ENCODE peak calls at places on chromosomes 11 and 22, in seven cellular contexts. J, M, W, P, N, R and H are unnamed samples.

GRCh38 chr11:12161137-12161536 is 50.7 kb downstream of the MICAL2 start:
- DNase-seq in J (no peak), M (no peak), W (no peak), P (no peak), N (no peak), R (no peak), H (no peak)

GRCh38 chr11:69335461-69336386 is 41.8 kb downstream of the MYEOV start:
- DNase-seq in J (peak; percentile 22), M (no peak), W (no peak), P (no peak), N (peak; percentile 16), R (no peak), H (no peak)

GRCh38 chr11:128574576-128575011 is 12.8 kb downstream of the ETS1 start:
- DNase-seq in J (no peak), M (no peak), W (no peak), P (no peak), N (no peak), R (no peak), H (no peak)

GRCh38 chr11:48088682-48089050 is 108.3 kb downstream of the PTPRJ start:
- DNase-seq in J (no peak), M (no peak), W (peak; percentile 74), P (no peak), N (no peak), R (no peak), H (no peak)

GRCh38 chr22:23533328-23533762 is 46.7 kb downstream of the IGLL1 start:
- DNase-seq in J (peak; percentile 67), M (peak; percentile 63), W (no peak), P (no peak), N (no peak), R (no peak), H (no peak)

GRCh38 chr11:58919980-58920379 is 19.3 kb upstream of the GLYATL1 start:
- DNase-seq in J (no peak), M (no peak), W (no peak), P (no peak), N (no peak), R (peak; percentile 21), H (no peak)

GRCh38 chr11:44268807-44269080 is 41.2 kb downstream of the ALX4 start:
- DNase-seq in J (no peak), M (no peak), W (no peak), P (no peak), N (no peak), R (no peak), H (no peak)

GRCh38 chr22:45096256-45096907 is 67.3 kb upstream of the NUP50 start:
- DNase-seq in J (no peak), M (no peak), W (peak; percentile 62), P (peak; percentile 47), N (peak; percentile 58), R (peak; percentile 61), H (peak; percentile 55)

DNA sequence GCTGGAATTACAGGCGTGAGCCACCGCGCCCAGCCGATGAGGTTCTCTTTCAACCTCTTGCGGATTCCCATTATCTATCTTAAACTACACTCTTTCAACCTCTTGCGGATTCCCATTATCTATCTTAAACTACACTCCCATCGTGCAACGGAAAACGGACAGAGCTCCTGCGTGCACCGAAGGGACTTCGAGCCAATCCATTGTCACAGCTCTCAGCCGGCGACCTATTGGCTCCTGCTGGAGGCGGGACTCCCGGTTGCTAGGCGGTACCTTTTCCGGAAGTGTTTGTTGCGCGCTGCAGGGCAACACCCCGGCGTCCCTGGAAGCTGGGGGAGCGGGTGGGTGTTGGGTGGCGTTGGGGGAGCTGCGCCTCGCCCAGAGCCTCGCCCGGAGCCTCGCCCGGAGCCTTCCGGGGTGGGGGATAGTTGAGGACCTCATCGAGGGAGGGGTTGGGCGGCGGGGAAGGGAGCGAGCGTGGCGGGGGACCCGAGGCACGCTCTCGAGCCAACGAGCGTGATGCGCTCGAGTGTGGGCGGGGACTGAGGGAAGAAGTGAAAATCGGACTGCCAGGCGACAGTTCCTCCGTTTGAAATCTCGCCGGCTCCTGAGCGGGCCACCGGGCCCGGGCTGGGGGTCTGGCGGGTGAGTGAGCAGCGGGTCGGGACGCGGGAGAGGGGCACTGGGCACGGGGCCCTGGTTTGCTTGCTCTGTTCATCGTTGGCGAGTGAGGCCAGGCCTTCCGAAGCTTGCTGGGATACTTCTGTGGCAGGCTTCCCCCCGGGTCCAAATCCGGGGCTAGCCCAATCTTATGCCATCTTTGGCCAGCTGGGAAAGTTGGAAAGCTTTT is at the start of gene CEP164:
- DNase-seq in J (peak; percentile 94), M (peak; percentile 98), W (peak; percentile 96), P (peak; percentile 91), N (peak; percentile 95), R (peak; percentile 97), H (peak; percentile 95)
- TF ChIP-seq POLR2A in J (peak; percentile 47), M (no peak), W (peak; percentile 44), P (no peak), N (no peak), R (peak; percentile 63), H (peak; percentile 94)

DNA sequence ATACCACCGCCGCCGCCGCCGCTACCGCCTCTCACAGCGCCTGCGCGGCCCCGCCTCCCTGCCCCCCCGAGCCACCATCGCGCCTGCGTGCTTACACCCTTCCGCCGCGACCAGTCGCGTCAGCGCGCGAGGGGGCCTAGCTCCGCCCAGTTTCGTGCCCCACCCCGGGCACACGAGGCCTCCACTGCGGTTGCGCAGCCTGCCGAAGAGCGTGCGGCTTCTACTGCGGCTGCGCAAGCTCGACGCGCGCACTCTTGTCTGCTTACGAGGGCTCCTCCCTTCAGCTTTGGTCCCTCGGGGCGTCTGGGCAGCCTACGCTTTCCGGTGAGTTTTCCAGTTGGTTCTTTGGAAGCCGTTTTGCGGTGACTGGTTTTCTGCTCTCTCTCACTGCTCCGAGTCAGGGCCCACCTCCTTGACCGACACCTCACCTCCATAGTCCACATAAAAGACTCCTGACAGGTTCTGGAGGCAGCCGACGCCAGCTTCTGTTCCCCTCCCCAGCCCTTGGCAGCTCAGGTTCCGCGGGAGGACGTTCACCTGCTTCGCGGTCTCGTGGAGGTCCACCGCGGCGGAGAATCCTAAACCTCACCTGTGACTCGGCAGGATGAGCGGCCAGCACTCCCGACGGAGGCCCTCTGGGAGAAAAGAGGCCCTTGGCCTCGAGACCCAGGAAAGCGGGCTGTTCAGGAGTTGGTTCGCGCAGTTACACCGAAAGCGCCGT is at the start of gene PITPNB:
- DNase-seq in J (peak; percentile 96), M (peak; percentile 97), W (peak; percentile 94), P (peak; percentile 88), N (peak; percentile 98), R (peak; percentile 99), H (peak; percentile 91)
- TF ChIP-seq POLR2AphosphoS5 in J (peak; percentile 65), M (no peak), W (peak; percentile 100), P (peak; percentile 84), N (peak; percentile 96), R (peak; percentile 97), H (peak; percentile 34)

DNA sequence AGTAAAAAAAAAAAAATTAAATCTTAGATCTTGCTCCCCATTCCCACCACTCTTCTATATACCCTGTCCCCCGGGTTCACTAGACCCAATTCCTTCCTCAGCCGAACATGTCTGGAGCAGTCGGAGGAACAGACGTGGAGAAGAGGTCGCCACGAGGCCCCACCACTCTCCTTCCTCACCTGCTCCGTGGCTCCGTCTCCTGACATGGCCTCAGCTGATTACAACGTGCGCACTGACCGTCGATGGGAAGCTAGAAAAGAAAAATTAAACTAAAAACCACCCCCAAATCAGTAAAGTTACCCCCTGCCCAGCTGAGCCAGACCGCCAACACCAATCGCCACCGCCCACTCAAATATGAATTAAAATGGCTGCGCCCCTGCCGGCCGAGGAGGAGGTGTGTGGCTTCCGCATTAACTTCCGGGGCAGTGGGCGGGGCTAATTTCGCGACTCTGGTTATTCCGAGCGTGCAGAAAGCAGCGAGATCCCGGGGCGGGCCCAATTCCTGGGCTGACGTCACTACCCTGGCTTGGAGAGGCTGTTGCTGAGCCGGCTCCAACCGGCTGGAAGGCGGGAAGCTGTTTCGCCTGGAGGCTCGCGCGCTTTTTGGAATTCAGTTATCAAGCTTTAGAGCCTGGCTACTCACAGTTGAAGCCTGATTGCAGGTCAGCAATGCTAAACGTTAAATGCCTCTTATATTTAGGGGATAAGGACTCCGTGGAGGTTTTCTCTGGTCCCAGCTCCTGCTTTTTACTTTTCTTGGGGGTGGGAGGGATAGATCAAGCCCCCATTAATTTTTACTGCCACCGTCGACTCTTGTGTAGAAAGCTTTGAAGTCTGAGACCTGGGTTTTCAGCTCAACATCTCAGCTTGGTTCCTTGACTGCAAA is at the start of gene CSTF3:
- DNase-seq in J (peak; percentile 100), M (peak; percentile 100), W (peak; percentile 100), P (peak; percentile 97), N (peak; percentile 100), R (peak; percentile 100), H (peak; percentile 79)
- TF ChIP-seq POLR2A in J (peak; percentile 62), M (peak; percentile 38), W (peak; percentile 74), P (peak; percentile 45), N (no peak), R (peak; percentile 74), H (peak; percentile 81)

GRCh38 chr11:121930004-121930965 is 185.7 kb downstream of the BLID start:
- DNase-seq in J (no peak), M (no peak), W (no peak), P (no peak), N (no peak), R (no peak), H (no peak)
- TF ChIP-seq POLR2AphosphoS5 in J (no peak), M (no peak), W (no peak), P (no peak), N (no peak), R (no peak), H (no peak)

DNA sequence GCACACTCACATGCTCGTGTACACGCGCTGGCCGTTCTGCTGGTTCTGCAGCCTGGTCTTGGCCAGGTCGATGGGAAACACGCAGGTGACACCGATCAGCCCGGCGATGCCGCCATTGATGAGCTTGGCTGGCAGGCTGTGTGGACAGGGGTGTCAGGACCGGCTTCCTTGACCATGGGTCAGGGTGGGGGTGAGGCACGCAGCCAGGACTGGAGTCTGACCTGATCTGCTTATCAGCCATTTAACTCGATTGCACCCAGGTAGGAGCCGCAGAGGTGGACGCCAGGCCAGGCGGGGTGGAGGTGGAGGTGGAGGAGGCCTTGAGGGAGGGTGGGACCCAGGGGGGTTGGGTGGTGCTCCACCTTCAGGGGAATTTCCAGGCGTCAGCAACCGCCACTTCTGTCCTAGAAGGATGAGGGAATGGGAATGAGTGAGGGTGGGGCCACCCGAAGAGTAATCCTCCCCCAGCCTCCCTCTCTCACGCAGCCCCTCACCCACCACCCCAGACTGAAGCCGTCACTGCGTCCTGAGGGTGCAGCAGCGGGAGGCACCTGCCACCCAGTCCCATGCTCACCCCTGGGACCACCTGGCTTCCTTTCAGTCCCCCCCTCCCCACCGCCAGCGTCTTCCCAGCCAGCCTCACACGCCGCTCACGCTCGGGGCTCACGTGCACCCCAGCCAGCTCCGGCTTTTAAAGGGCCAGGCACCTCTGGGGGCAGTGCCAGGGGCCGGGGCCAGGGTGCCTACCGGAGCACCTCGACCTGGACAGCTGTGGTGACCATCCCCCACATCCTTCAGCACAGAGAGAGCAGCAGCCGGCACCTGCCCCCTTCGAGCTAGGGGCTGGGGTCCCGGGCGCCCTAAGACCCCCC is 3.1 kb downstream of the SLC25A22 start:
- DNase-seq in J (no peak), M (no peak), W (no peak), P (no peak), N (peak; percentile 64), R (peak; percentile 43), H (no peak)
- TF ChIP-seq POLR2A in J (no peak), M (no peak), W (no peak), P (no peak), N (no peak), R (no peak), H (no peak)

DNA sequence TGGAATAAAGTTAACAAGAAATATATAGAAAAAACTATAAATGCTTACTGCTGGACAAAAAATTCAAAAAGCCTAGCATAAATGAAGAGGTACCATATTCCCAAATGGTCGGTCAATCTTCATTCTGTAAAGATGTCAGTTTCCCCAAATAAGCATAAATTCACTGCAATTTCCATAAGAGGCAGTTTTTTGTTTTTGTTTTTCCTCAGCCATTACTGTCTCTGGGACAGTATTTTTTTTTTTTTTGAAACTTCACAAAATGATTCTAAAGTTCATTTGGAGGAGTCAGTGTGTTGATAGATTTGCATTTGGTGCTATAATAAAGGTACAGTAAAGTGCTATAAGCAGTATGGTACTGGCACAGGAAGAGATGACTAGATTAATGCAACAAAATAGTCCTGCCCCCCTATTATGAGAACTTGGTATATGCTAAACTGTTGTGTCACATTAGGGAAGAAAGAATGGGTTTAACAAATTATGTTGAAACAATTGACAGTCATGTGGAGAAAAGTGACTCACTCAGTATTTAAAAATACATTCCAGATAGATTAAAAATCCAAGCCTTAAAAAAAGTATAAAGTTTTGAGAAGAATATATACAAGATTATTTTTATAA is 2.5 kb upstream of the FTH1 start:
- DNase-seq in J (no peak), M (no peak), W (no peak), P (no peak), N (no peak), R (no peak), H (no peak)
- TF ChIP-seq POLR2AphosphoS5 in J (no peak), M (peak; percentile 12), W (peak; percentile 7), P (no peak), N (peak; percentile 26), R (peak; percentile 46), H (no peak)